ENCODE peak calls at places on chromosome 11, in four cellular contexts. P, Q, W and H are unnamed samples.

GRCh38 chr11:36349345-36350136 is 53.5 kb downstream of the PRR5L start:
- DNase-seq in P (no peak), Q (no peak), W (no peak), H (no peak)

GRCh38 chr11:534592-535518 is 521 bp downstream of the HRAS start:
- DNase-seq in P (no peak), Q (peak), W (peak), H (no peak)

GRCh38 chr11:73405146-73405510 is 28.9 kb downstream of the RELT start:
- DNase-seq in P (no peak), Q (no peak), W (no peak), H (no peak)

GRCh38 chr11:134098566-134099184 is 29.8 kb downstream of the JAM3 start:
- DNase-seq in P (no peak), Q (no peak), W (no peak), H (peak)

GRCh38 chr11:75625970-75626691 is 42.7 kb downstream of the MAP6 start:
- DNase-seq in P (peak), Q (no peak), W (no peak), H (no peak)

GRCh38 chr11:13174090-13174489 is 103.5 kb upstream of the BMAL1 start:
- DNase-seq in P (no peak), Q (no peak), W (no peak), H (no peak)

GRCh38 chr11:60872952-60873524 is 5.7 kb downstream of the ZP1 start:
- DNase-seq in P (peak), Q (peak), W (no peak), H (no peak)

GRCh38 chr11:44986315-44986714 is 35.6 kb upstream of the TP53I11 start:
- DNase-seq in P (no peak), Q (no peak), W (no peak), H (no peak)

GRCh38 chr11:116600930-116601329 is 171.9 kb downstream of the BUD13 start:
- DNase-seq in P (no peak), Q (no peak), W (no peak), H (no peak)

GRCh38 chr11:125062931-125063428 is at the start of gene SLC37A2:
- DNase-seq in P (no peak), Q (peak), W (peak), H (peak)

GRCh38 chr11:67213251-67213650 is 53.0 kb upstream of the GRK2 start:
- DNase-seq in P (no peak), Q (no peak), W (no peak), H (peak)

GRCh38 chr11:132373405-132374141 is 1003.2 kb downstream of the NTM start:
- DNase-seq in P (no peak), Q (no peak), W (no peak), H (no peak)

GRCh38 chr11:27700351-27701261 is at the start of gene BDNF:
- DNase-seq in P (no peak), Q (peak), W (peak), H (peak)

GRCh38 chr11:27699926-27700350 is 317 bp downstream of the BDNF start:
- DNase-seq in P (no peak), Q (no peak), W (peak), H (no peak)

GRCh38 chr11:27701262-27702105 is 1.2 kb upstream of the BDNF start:
- DNase-seq in P (no peak), Q (peak), W (no peak), H (peak)

GRCh38 chr11:27705873-27706820 is 5.9 kb upstream of the BDNF start:
- DNase-seq in P (no peak), Q (peak), W (no peak), H (peak)

GRCh38 chr11:27703453-27703852 is 3.2 kb upstream of the BDNF start:
- DNase-seq in P (no peak), Q (no peak), W (no peak), H (no peak)
- TF ChIP-seq CTCF in P (peak), Q (peak), W (no peak), H (no peak)

GRCh38 chr11:57662893-57663292 is 5.0 kb upstream of the ZDHHC5 start:
- DNase-seq in P (no peak), Q (no peak), W (no peak), H (no peak)

GRCh38 chr11:57667715-57668466 is at the start of gene ZDHHC5:
- DNase-seq in P (peak), Q (peak), W (peak), H (peak)

GRCh38 chr11:57668467-57668890 is 565 bp downstream of the ZDHHC5 start:
- DNase-seq in P (no peak), Q (no peak), W (no peak), H (no peak)

GRCh38 chr11:57663975-57664374 is 3.9 kb upstream of the ZDHHC5 start:
- DNase-seq in P (no peak), Q (no peak), W (no peak), H (no peak)

GRCh38 chr11:57667065-57667714 is 724 bp upstream of the ZDHHC5 start:
- DNase-seq in P (peak), Q (peak), W (peak), H (peak)
- TF ChIP-seq CTCF in P (no peak), Q (no peak), W (no peak), H (no peak)

DNA sequence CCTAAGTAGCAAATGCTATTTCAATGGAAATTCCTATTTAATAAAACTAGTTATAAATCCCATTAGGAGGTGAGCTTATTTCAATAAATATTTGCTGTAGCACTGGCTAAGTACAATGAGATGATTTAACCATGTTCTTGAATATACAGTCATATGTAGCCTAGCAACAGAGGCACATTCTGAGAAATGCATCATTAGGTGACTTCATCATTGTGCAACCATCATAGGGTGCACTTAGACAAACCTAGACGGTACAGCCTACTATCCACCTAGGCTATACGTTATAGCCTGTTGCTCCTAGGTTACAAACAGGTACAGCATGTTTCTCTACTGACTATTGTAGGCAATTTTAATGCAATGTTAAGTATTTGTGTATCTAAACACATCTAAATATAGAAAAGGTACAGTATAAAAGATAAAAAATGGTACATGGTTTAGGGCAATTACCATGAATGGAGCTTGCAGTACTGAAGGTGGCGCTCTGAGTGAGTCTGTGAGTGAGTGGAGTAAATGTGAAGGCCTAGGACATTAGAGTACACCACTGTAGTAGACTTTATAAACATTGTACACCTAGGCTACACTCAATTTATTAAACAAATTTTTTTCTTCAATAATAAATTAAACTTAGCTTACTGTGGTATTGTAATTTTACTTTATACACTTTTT is 350.1 kb downstream of the CASP12 start:
- DNase-seq in P (no peak), Q (no peak), W (no peak), H (no peak)
- TF ChIP-seq CTCF in P (no peak), Q (no peak), W (no peak), H (no peak)

DNA sequence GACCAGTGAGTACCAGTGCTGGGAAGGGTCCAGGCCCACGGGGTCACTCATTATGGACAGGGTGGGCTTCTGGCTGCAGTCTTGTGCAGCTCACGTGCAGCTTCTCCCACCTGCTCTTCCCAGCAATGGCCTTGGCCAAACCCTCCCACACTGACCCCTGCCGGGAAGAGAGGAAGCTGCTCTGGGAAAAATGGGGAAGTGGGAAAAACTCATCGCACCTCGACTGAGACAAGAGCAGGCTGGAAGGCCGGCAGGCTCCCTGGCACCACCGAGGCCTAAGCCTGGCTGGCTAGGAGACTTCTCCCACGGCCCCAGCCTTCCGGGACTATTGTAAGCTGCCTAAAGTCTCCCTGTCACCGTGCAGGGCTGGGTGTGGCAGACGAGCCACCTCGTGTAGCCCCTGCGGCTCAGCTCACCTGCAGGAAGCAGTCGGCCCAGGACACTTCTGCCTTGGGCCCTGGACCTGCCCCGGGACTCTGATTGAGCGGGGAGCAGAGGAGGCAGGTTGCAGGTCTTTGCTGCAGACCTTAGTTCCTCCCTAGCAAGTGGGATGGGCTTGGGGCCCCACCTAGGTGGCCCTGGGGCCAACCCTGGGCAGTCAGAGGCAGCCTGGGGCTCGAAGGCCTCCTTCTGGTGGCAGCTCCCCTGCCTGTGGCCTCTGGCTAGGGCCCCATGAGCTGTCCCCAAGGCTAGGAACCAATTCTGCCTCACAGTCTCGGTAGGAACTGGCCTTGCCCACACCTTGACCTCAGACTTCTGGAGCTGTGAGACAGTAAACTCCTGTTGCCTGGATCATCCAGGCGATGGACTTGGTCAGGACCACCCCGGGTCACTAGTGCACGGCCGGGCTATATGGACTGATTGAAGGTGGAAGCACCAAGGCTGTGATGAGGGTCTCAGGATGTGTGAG is 23.1 kb downstream of the MRGPRG start:
- DNase-seq in P (no peak), Q (no peak), W (no peak), H (no peak)
- TF ChIP-seq CTCF in P (peak), Q (no peak), W (peak), H (no peak)

GRCh38 chr11:20137637-20138036 is 22.6 kb downstream of the DBX1 start:
- DNase-seq in P (no peak), Q (no peak), W (no peak), H (no peak)

GRCh38 chr11:20131744-20132666 is 28.3 kb downstream of the DBX1 start:
- DNase-seq in P (peak), Q (peak), W (peak), H (peak)

GRCh38 chr11:20127671-20128527 is 32.4 kb downstream of the DBX1 start:
- DNase-seq in P (peak), Q (peak), W (peak), H (peak)

GRCh38 chr11:20134991-20135736 is 25.1 kb downstream of the DBX1 start:
- DNase-seq in P (no peak), Q (no peak), W (no peak), H (no peak)

GRCh38 chr11:20132667-20133039 is 27.6 kb downstream of the DBX1 start:
- DNase-seq in P (no peak), Q (no peak), W (no peak), H (no peak)
- TF ChIP-seq CTCF in P (no peak), Q (peak), W (no peak), H (no peak)

GRCh38 chr11:46296520-46297448 is 19.3 kb downstream of the CREB3L1 start:
- DNase-seq in P (peak), Q (peak), W (peak), H (no peak)
- TF ChIP-seq CTCF in P (peak), Q (peak), W (peak), H (no peak)

GRCh38 chr11:65497141-65498041 is 1.5 kb upstream of the MALAT1 start:
- DNase-seq in P (peak), Q (peak), W (peak), H (peak)
- TF ChIP-seq CTCF in P (no peak), Q (peak), W (no peak), H (no peak)